ENCODE peak calls at places on chromosomes 12 and 14, in four cellular contexts. K, J, C and B are unnamed samples.

GRCh38 chr14:23487216-23487615 is 17.7 kb downstream of the NGDN start:
- DNase-seq in K (no peak), C (no peak), J (no peak), B (no peak)

GRCh38 chr14:32012571-32012970 is 64.5 kb upstream of the ARHGAP5 start:
- DNase-seq in C (no peak), K (no peak), J (no peak), B (no peak)

GRCh38 chr14:77151918-77152588 is 10.5 kb upstream of the ZDHHC22 start:
- DNase-seq in C (no peak), K (no peak), J (no peak), B (peak)

GRCh38 chr14:105865904-105866840 is 339.8 kb downstream of the TMEM121 start:
- DNase-seq in J (peak), K (peak), C (peak), B (peak)

GRCh38 chr12:8493084-8493483 is 20.2 kb upstream of the CLEC4D start:
- DNase-seq in J (no peak), K (no peak), C (no peak), B (no peak)

GRCh38 chr12:88628856-88629509 is 48.7 kb upstream of the KITLG start:
- DNase-seq in J (peak), C (no peak), K (no peak), B (no peak)

GRCh38 chr12:82529954-82530353 is 156.8 kb upstream of the TMTC2 start:
- DNase-seq in K (no peak), C (no peak), J (no peak), B (no peak)

GRCh38 chr12:67430708-67431335 is 161.7 kb downstream of the CAND1 start:
- DNase-seq in J (peak), C (peak), K (no peak), B (no peak)

GRCh38 chr12:51430196-51430895 is 5.7 kb downstream of the SLC4A8 start:
- DNase-seq in J (no peak), K (no peak), C (no peak), B (no peak)

GRCh38 chr14:36091096-36091495 is 85.4 kb downstream of the PTCSC3 start:
- DNase-seq in J (no peak), C (no peak), K (no peak), B (no peak)

GRCh38 chr14:45201908-45202307 is 51.1 kb downstream of the MIS18BP1 start:
- DNase-seq in K (no peak), J (peak), C (no peak), B (no peak)

GRCh38 chr12:107875772-107876171 is 101.3 kb downstream of the ASCL4 start:
- DNase-seq in K (no peak), C (no peak), J (no peak), B (no peak)

GRCh38 chr14:105013150-105013787 is 7.6 kb downstream of the CDCA4 start:
- DNase-seq in J (no peak), K (no peak), C (no peak), B (peak)

GRCh38 chr12:120698677-120699076 is 11.6 kb upstream of the UNC119B start:
- DNase-seq in J (no peak), K (no peak), C (no peak), B (no peak)

GRCh38 chr12:116068371-116068770 is 209.1 kb downstream of the MED13L start:
- DNase-seq in C (no peak), K (no peak), J (no peak), B (no peak)

GRCh38 chr12:92978607-92979006 is 49.5 kb upstream of the EEA1 start:
- DNase-seq in K (no peak), C (no peak), J (no peak), B (no peak)

GRCh38 chr14:93369393-93370266 is 22.6 kb downstream of the COX8C start:
- DNase-seq in J (no peak), C (no peak), K (no peak), B (no peak)

GRCh38 chr12:98401427-98401826 is 114.0 kb upstream of the TMPO start:
- DNase-seq in J (no peak), C (peak), K (no peak), B (no peak)

GRCh38 chr12:111764120-111764821 is 2.5 kb upstream of the ALDH2 start:
- DNase-seq in C (no peak), K (no peak), J (no peak), B (no peak)

GRCh38 chr14:63563370-63564026 is 20.3 kb upstream of the PPP2R5E start:
- DNase-seq in J (no peak), C (no peak), K (no peak), B (peak)

GRCh38 chr12:53241623-53242412 is 9.8 kb upstream of the RARG start:
- DNase-seq in K (no peak), C (no peak), J (no peak), B (peak)

GRCh38 chr12:106954462-106955376 is 988 bp upstream of the TMEM263 start:
- DNase-seq in C (peak), J (peak), K (peak), B (peak)

GRCh38 chr12:122081108-122081696 is 2.6 kb downstream of the MLXIP start:
- DNase-seq in J (no peak), K (no peak), C (no peak), B (peak)

GRCh38 chr14:104157303-104157928 is 19.0 kb downstream of the KIF26A start:
- DNase-seq in C (no peak), K (no peak), J (no peak), B (no peak)

GRCh38 chr12:30969606-30970395 is 43.3 kb downstream of the TSPAN11 start:
- DNase-seq in C (no peak), J (no peak), K (no peak), B (peak)

GRCh38 chr12:124109760-124110159 is 136.7 kb downstream of the ZNF664 start:
- DNase-seq in K (no peak), C (no peak), J (peak), B (peak)

DNA sequence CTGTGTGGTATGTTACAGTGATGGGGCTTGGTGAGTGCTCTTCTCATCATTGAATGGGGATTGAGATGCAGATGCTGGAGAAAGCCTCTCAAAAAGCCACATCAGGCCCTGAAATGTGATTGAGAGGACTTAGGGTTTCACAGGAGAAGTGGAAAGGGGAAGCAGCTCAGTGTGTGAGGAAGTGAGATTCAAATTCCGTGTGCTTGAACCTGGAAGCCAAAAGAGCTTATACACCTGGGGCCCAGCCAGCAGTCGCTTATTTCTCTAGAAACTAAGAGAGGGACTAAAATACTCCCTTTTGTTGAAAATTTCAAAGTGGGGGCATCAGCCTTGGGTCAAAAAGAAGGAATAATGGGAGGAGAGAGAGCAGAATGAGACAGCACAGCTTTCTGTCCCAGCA is 39.1 kb upstream of the GZMB start:
- DNase-seq in C (no peak), K (no peak), J (no peak), B (no peak)
- H3K27ac ChIP-seq in C (no peak), K (no peak), J (no peak), B (no peak)

GRCh38 chr14:91417134-91417982 is at the start of gene CCDC88C:
- DNase-seq in C (peak), K (peak), J (peak), B (peak)
- TF ChIP-seq CTCF in C (no peak), K (no peak), J (no peak), B (no peak)

GRCh38 chr14:42028607-42029006 is 421.9 kb downstream of the LRFN5 start:
- DNase-seq in C (no peak), J (no peak), K (no peak), B (no peak)
- H3K27ac ChIP-seq in C (no peak), J (no peak), K (no peak), B (no peak)

DNA sequence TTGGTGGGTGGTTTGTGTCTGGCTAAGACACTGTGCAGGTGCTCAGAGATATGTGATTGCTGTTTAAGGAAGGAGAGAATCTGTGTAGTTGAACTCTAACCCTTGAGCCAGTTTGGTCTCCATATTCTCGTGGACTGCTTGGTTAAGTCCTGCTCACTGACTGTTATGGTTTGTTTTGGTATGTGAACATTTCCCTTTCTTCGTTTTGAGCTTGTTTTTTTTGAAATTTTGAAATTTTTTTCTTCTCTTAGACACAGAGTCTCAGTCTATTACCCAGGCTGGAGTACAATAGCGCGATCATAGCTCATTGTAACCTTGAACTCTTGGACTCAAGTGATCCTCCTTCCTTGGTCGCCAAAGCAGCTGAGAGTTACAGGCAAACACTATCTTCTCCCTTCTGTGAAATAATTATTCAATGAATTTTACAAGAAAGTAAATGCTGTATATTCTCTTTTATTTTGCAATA is 40.0 kb downstream of the MIPOL1 start:
- DNase-seq in K (no peak), C (no peak), J (no peak), B (no peak)
- TF ChIP-seq CTCF in K (no peak), C (no peak), J (no peak), B (no peak)

GRCh38 chr12:110370732-110371141 is 32.8 kb downstream of the ANAPC7 start:
- DNase-seq in J (no peak), C (no peak), K (no peak), B (no peak)
- H3K27ac ChIP-seq in J (no peak), C (no peak), K (no peak), B (no peak)

GRCh38 chr14:99432491-99432890 is 48.2 kb downstream of the SETD3 start:
- DNase-seq in C (no peak), K (no peak), J (no peak), B (no peak)

GRCh38 chr14:99427632-99428315 is 52.9 kb downstream of the SETD3 start:
- DNase-seq in J (no peak), C (no peak), K (no peak), B (peak)

GRCh38 chr14:99426265-99426664 is 54.4 kb downstream of the SETD3 start:
- DNase-seq in C (no peak), K (no peak), J (no peak), B (peak)

GRCh38 chr14:99426796-99427346 is 53.8 kb downstream of the SETD3 start:
- DNase-seq in K (no peak), J (no peak), C (no peak), B (no peak)

GRCh38 chr14:99430491-99430890 is 50.2 kb downstream of the SETD3 start:
- DNase-seq in K (peak), C (peak), J (no peak), B (no peak)
- TF ChIP-seq CTCF in K (no peak), C (peak), J (peak), B (peak)

GRCh38 chr14:22118894-22119477 is 445.4 kb upstream of the OR4E1 start:
- DNase-seq in J (no peak), C (no peak), K (no peak), B (peak)
- H3K27ac ChIP-seq in J (no peak), C (no peak), K (no peak), B (no peak)

DNA sequence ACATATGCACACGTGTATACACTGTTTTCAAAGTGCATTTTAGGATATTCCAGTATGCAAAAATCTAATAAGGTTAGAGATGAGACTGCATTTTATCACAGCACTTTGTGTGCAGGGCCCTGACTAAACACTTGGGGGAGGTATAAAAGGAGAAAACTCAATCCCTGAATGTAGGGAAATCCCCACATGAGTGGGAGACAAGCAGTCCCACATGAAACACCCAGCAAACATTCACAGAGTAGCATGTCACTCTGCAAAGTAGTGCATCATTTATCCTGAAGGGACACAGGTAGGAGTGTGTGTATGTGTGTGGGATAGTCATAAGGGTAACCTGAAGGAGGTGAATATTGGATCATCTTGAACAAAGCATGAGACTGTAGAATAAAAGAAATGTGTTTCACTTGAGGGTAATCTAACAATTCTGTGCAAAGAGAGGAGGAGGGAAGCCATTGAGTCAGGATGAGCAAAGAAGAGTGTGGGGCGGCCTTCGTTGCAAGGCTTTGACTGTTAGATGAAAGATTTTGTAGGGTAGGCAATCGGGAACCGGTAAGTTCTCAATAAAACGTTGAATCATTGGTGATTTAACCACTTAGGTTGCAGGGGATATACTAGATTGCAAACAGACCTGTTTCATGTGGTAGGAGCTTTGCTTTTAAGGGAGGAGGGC is 2.9 kb downstream of the PRPF40B start:
- DNase-seq in K (no peak), C (no peak), J (no peak), B (no peak)
- TF ChIP-seq CTCF in K (no peak), C (no peak), J (no peak), B (peak)

GRCh38 chr14:56219666-56220413 is 101.6 kb downstream of the PELI2 start:
- DNase-seq in J (no peak), K (no peak), C (no peak), B (no peak)
- H3K27ac ChIP-seq in J (no peak), K (peak), C (no peak), B (no peak)

GRCh38 chr12:127455347-127456265 is 811.4 kb upstream of the TMEM132C start:
- DNase-seq in K (peak), C (no peak), J (peak), B (peak)
- TF ChIP-seq CTCF in K (no peak), C (no peak), J (no peak), B (no peak)